ENCODE peak calls at places on chromosome 20, in five cellular contexts. T is omental fat pad, B is mesothelial cell of epicardium, C is neural progenitor cell, N is epithelial cell of proximal tubule. J is an unnamed sample.

GRCh38 chr20:3652646-3653596 is 10.3 kb downstream of the GFRA4 start:
- DNase-seq in N (no peak), C (no peak), T (no peak), B (no peak), J (no peak)

GRCh38 chr20:58312836-58313235 is 3.3 kb downstream of the RAB22A start:
- DNase-seq in B (no peak), N (no peak), T (no peak), C (no peak), J (no peak)

GRCh38 chr20:17661121-17661744 is 20.8 kb downstream of the RRBP1 start:
- DNase-seq in B (no peak), N (no peak), C (no peak), T (no peak), J (no peak)

GRCh38 chr20:46118481-46119020 is 437 bp downstream of the CD40 start:
- DNase-seq in T (no peak), C (peak; percentile 75), B (no peak), N (no peak), J (peak; percentile 20)

GRCh38 chr20:34549291-34549928 is 9.1 kb upstream of the MAP1LC3A start:
- DNase-seq in T (no peak), C (peak; percentile 56), N (no peak), B (no peak), J (peak; percentile 27)

GRCh38 chr20:4812216-4812615 is 90.5 kb downstream of the PRND start:
- DNase-seq in C (no peak), B (no peak), N (no peak), T (no peak), J (no peak)

GRCh38 chr20:9417665-9418064 is 96.7 kb upstream of the LAMP5 start:
- DNase-seq in C (no peak), T (no peak), N (no peak), B (no peak), J (no peak)

GRCh38 chr20:37347891-37348642 is 2.1 kb downstream of the SRC start:
- DNase-seq in T (no peak), C (no peak), B (no peak), N (no peak), J (no peak)

GRCh38 chr20:37528442-37529213 is 952 bp upstream of the BLCAP start:
- DNase-seq in T (no peak), N (no peak), C (no peak), B (no peak), J (no peak)

GRCh38 chr20:35490736-35491181 is 35.4 kb downstream of the CEP250 start:
- DNase-seq in C (no peak), T (no peak), N (no peak), B (no peak), J (no peak)

GRCh38 chr20:54433653-54434052 is 41.7 kb upstream of the DOK5 start:
- DNase-seq in B (no peak), C (no peak), N (no peak), T (no peak), J (no peak)

GRCh38 chr20:45047581-45048119 is 53.3 kb downstream of the KCNS1 start:
- DNase-seq in T (no peak), C (no peak), B (no peak), N (no peak), J (no peak)

GRCh38 chr20:34627458-34627857 is 49.4 kb downstream of the PIGU start:
- DNase-seq in B (no peak), C (no peak), N (no peak), T (no peak), J (no peak)

GRCh38 chr20:9400371-9401025 is 113.9 kb upstream of the LAMP5 start:
- DNase-seq in N (no peak), T (no peak), C (no peak), B (no peak), J (no peak)

GRCh38 chr20:37053230-37053950 is 42.4 kb downstream of the RBL1 start:
- DNase-seq in N (no peak), B (no peak), C (no peak), T (no peak), J (no peak)

GRCh38 chr20:20214757-20215275 is 153.1 kb upstream of the INSM1 start:
- DNase-seq in B (no peak), N (no peak), T (no peak), C (no peak), J (no peak)

GRCh38 chr20:38171301-38172010 is 6.4 kb upstream of the TGM2 start:
- DNase-seq in N (no peak), T (no peak), B (no peak), C (no peak), J (no peak)

GRCh38 chr20:41185013-41185757 is 47.8 kb downstream of the PLCG1 start:
- DNase-seq in T (no peak), N (no peak), B (no peak), C (no peak), J (no peak)

GRCh38 chr20:33915726-33916331 is 77.9 kb upstream of the RALY start:
- DNase-seq in C (peak; percentile 33), T (no peak), N (no peak), B (no peak), J (peak; percentile 20)

GRCh38 chr20:51512645-51513044 is 29.9 kb downstream of the NFATC2 start:
- DNase-seq in B (no peak), N (no peak), T (no peak), C (no peak), J (no peak)

GRCh38 chr20:32508775-32509119 is 76.4 kb downstream of the NOL4L start:
- DNase-seq in B (no peak), C (no peak), T (no peak), N (no peak), J (no peak)

GRCh38 chr20:35235881-35236280 is 9.4 kb downstream of the MMP24 start:
- DNase-seq in T (no peak), C (no peak), B (no peak), N (no peak), J (no peak)

GRCh38 chr20:62885808-62886708 is 24.4 kb upstream of the TCFL5 start:
- DNase-seq in C (no peak), N (no peak), T (no peak), B (no peak), J (no peak)

GRCh38 chr20:6007094-6007528 is 46.7 kb downstream of the LRRN4 start:
- DNase-seq in C (peak; percentile 9), B (no peak), N (no peak), T (no peak), J (no peak)

GRCh38 chr20:36097331-36097730 is 57.2 kb upstream of the EPB41L1 start:
- DNase-seq in B (no peak), N (no peak), C (no peak), T (no peak), J (no peak)

GRCh38 chr20:4157516-4157915 is 142.2 kb upstream of the RNF24 start:
- DNase-seq in C (no peak), T (no peak), N (no peak), B (no peak), J (no peak)

GRCh38 chr20:43495388-43495787 is 12.1 kb upstream of the L3MBTL1 start:
- DNase-seq in T (no peak), C (no peak), B (no peak), N (no peak), J (no peak)

GRCh38 chr20:63385819-63386218 is 24.7 kb upstream of the CHRNA4 start:
- DNase-seq in C (no peak), N (no peak), B (no peak), T (no peak), J (no peak)

GRCh38 chr20:3276400-3277015 is 37.5 kb upstream of the SLC4A11 start:
- DNase-seq in N (no peak), T (no peak), C (peak; percentile 57), B (no peak), J (no peak)

DNA sequence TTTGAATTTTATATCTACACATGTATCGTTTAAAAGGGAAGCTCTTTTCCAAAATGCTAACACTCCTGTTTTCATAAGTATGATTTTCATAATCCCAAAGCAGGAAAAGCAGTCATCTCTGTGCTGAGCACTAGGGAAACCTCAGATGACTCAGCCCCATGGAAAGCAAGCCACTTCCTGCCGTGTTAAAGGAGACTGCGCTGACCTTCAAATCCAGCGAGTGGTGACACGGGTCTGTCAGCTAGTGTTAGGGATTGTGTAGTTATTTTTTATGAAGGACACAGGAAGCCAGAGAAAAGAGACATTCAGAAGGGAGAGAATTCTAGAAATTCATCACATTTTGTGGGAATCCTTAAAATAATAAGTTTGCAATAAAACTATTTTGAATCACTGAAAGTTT is 57.0 kb upstream of the CD93 start:
- DNase-seq in C (no peak), B (no peak), N (no peak), T (peak; percentile 25), J (no peak)
- TF ChIP-seq CTCF in C (no peak), B (no peak), N (no peak), T (no peak), J (no peak)

GRCh38 chr20:49028684-49029083 is 17.4 kb upstream of the CSE1L start:
- DNase-seq in N (no peak), B (no peak), C (peak; percentile 54), T (no peak), J (no peak)
- TF ChIP-seq CTCF in N (peak; percentile 45), B (no peak), C (peak; percentile 54), T (no peak), J (peak; percentile 14)

GRCh38 chr20:24993337-24994185 is 1.0 kb upstream of the APMAP start:
- DNase-seq in C (no peak), T (no peak), B (no peak), N (no peak), J (no peak)
- TF ChIP-seq CTCF in C (no peak), T (no peak), B (no peak), N (peak; percentile 52), J (no peak)

DNA sequence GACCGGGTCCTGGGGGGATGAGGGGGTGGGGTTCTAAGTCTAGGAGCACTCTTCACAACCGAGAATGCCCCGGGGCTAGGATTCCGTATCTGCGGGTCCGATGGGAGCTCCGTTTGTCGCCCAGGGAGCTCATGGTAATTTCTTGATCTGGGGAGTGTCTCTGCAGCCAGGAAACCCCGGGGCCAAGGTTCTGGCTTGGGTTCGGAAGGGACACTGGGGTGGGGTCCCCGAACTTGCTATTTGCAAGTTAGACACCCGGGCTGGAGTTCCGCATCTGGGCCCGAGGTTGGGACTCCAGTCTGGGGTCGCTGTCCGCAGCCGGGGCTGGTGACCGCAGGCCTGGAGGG is 397 bp downstream of the PEDS1 start:
- DNase-seq in T (no peak), B (no peak), C (peak; percentile 27), N (no peak), J (no peak)
- TF ChIP-seq CTCF in T (no peak), B (no peak), C (no peak), N (no peak), J (no peak)

DNA sequence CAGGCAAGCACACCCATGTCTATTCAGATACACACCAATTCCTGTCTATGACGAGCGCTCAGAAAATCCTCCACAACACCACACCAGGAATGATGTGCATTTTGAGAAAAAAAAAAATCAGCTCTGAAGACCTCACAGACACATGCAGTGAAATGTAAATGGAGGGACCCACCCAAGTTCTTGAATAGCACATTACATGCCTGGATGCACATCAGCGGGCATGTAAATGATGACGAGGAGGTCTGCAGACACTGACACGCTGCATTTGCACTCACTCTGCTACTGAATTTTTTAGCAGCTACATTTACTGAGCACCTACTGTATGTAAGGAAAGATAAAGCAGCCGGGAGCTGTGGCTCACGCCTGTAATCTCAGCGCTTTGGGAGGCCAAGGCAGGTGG is 14.7 kb downstream of the NRSN2 start:
- DNase-seq in T (no peak), B (no peak), N (no peak), C (no peak), J (no peak)
- TF ChIP-seq CTCF in T (no peak), B (no peak), N (no peak), C (no peak), J (no peak)

J was measured in nephron progenitor cell.